ENCODE peak calls at places on chromosomes 12 and 14, in eight cellular contexts. G is astrocyte of the cerebellum, W is A673, S is cardiac muscle cell, Y is kidney epithelial cell, K is HepG2, P is K562, Z is heart right ventricle. M is an unnamed sample.

GRCh38 chr14:26966942-26967341 is 369.1 kb upstream of the NOVA1 start:
- DNase-seq in P (no peak), G (no peak), Y (peak), Z (no peak), K (no peak), S (peak), W (no peak), M (no peak)

GRCh38 chr12:14962797-14963196 is 1.4 kb upstream of the ARHGDIB start:
- DNase-seq in K (no peak), G (no peak), P (no peak), Y (no peak), S (no peak), W (no peak), Z (no peak), M (no peak)

GRCh38 chr12:47829584-47829983 is 9.9 kb upstream of the HDAC7 start:
- DNase-seq in W (no peak), Y (no peak), G (no peak), P (peak), S (no peak), Z (no peak), K (no peak), M (no peak)

GRCh38 chr12:111218499-111218898 is 150.4 kb downstream of the PHETA1 start:
- DNase-seq in Z (no peak), K (peak), P (no peak), S (no peak), G (no peak), W (no peak), Y (no peak), M (no peak)

GRCh38 chr12:58030566-58031279 is 89.4 kb downstream of the ATP23 start:
- DNase-seq in W (no peak), S (peak), P (no peak), Y (peak), K (no peak), G (no peak), Z (no peak), M (no peak)

GRCh38 chr12:124709722-124710656 is 142.6 kb upstream of the NCOR2 start:
- DNase-seq in Y (no peak), K (no peak), Z (no peak), W (no peak), S (peak), P (no peak), G (no peak), M (no peak)

GRCh38 chr12:85489194-85489593 is 209.2 kb downstream of the ALX1 start:
- DNase-seq in Y (no peak), P (no peak), K (no peak), W (no peak), Z (no peak), G (no peak), S (no peak), M (no peak)

GRCh38 chr14:37062191-37062803 is 110.1 kb downstream of the SLC25A21 start:
- DNase-seq in K (no peak), S (no peak), G (no peak), P (no peak), Z (no peak), Y (no peak), W (no peak), M (no peak)

GRCh38 chr14:95287176-95287754 is 32.4 kb downstream of the CLMN start:
- DNase-seq in W (no peak), Y (no peak), K (no peak), G (no peak), Z (no peak), P (no peak), S (no peak), M (no peak)

GRCh38 chr12:50620050-50620974 is 115.5 kb downstream of the DIP2B start:
- DNase-seq in Z (no peak), K (no peak), P (no peak), G (peak), Y (peak), S (peak), W (peak), M (peak)

GRCh38 chr12:58349161-58349560 is 407.8 kb downstream of the ATP23 start:
- DNase-seq in Z (no peak), G (no peak), W (no peak), P (no peak), Y (no peak), K (no peak), S (peak), M (no peak)

GRCh38 chr12:7175493-7175892 is 14.0 kb upstream of the PEX5 start:
- DNase-seq in Y (no peak), Z (no peak), S (peak), W (no peak), P (no peak), G (no peak), K (no peak), M (no peak)

GRCh38 chr14:64688801-64689200 is 15.4 kb upstream of the PLEKHG3 start:
- DNase-seq in S (no peak), Y (no peak), Z (no peak), P (no peak), G (no peak), K (no peak), W (no peak), M (no peak)

GRCh38 chr12:50084775-50085614 is at the start of gene SMARCD1:
- DNase-seq in K (peak), P (peak), Y (peak), Z (peak), G (peak), S (peak), W (peak), M (peak)

GRCh38 chr12:109795023-109795422 is 38.2 kb downstream of the TRPV4 start:
- DNase-seq in S (peak), K (no peak), W (no peak), Z (no peak), G (no peak), P (no peak), Y (no peak), M (no peak)

GRCh38 chr12:93943766-93944165 is 204.6 kb upstream of the PLXNC1 start:
- DNase-seq in Z (no peak), P (no peak), S (peak), G (no peak), K (no peak), W (no peak), Y (peak), M (no peak)

GRCh38 chr14:38171197-38171596 is 36.5 kb upstream of the SSTR1 start:
- DNase-seq in K (no peak), Y (peak), Z (no peak), G (peak), P (no peak), S (no peak), W (no peak), M (no peak)

GRCh38 chr12:91991397-91992187 is 154.1 kb downstream of the BTG1 start:
- DNase-seq in Y (no peak), S (no peak), K (no peak), Z (no peak), P (no peak), W (peak), G (no peak), M (no peak)

GRCh38 chr12:44780221-44780770 is 95.8 kb downstream of the NELL2 start:
- DNase-seq in K (no peak), Z (no peak), G (no peak), W (peak), Y (no peak), P (no peak), S (no peak), M (no peak)

GRCh38 chr14:36619853-36620252 is 37.4 kb upstream of the NKX2-8 start:
- DNase-seq in S (no peak), G (no peak), P (no peak), K (no peak), Y (no peak), W (no peak), Z (no peak), M (no peak)

GRCh38 chr12:48717252-48717695 is 767 bp upstream of the CCNT1 start:
- DNase-seq in Y (no peak), Z (no peak), S (peak), G (no peak), W (peak), K (no peak), P (no peak), M (no peak)

GRCh38 chr14:69876221-69876847 is 2.9 kb upstream of the SMOC1 start:
- DNase-seq in Y (no peak), Z (no peak), W (no peak), P (no peak), K (no peak), S (no peak), G (no peak), M (no peak)

GRCh38 chr14:80629606-80630005 is 311.9 kb downstream of the CEP128 start:
- DNase-seq in Z (no peak), S (no peak), K (no peak), G (peak), W (no peak), P (no peak), Y (no peak), M (no peak)

GRCh38 chr14:61502459-61503093 is 181.2 kb downstream of the PRKCH start:
- DNase-seq in Z (no peak), P (no peak), K (no peak), Y (no peak), G (no peak), W (no peak), S (peak), M (no peak)

GRCh38 chr14:64826333-64826732 is 53.4 kb downstream of the SPTB start:
- DNase-seq in W (no peak), P (no peak), G (no peak), K (no peak), Y (no peak), Z (no peak), S (no peak), M (no peak)

GRCh38 chr14:37172024-37172869 is at the start of gene SLC25A21:
- DNase-seq in K (peak), G (peak), P (peak), S (peak), W (peak), Y (peak), Z (peak), M (peak)

GRCh38 chr12:130847097-130847496 is 8.0 kb upstream of the STX2 start:
- DNase-seq in G (no peak), K (no peak), W (no peak), S (peak), P (no peak), Z (no peak), Y (no peak), M (no peak)

GRCh38 chr12:113815031-113815430 is 151.1 kb downstream of the RBM19 start:
- DNase-seq in G (no peak), Y (no peak), K (no peak), W (no peak), P (no peak), S (no peak), Z (no peak), M (no peak)

GRCh38 chr12:62854024-62854423 is 80.9 kb downstream of the PPM1H start:
- DNase-seq in S (no peak), Z (no peak), G (no peak), Y (no peak), K (no peak), W (no peak), P (no peak), M (no peak)

GRCh38 chr14:93089501-93090269 is 26.0 kb downstream of the ITPK1 start:
- DNase-seq in K (no peak), Y (no peak), G (no peak), Z (no peak), P (no peak), S (no peak), W (no peak), M (no peak)

GRCh38 chr14:88380405-88380804 is 5.1 kb upstream of the SPATA7 start:
- DNase-seq in S (peak), P (no peak), W (peak), Z (no peak), G (peak), Y (no peak), K (no peak), M (no peak)

GRCh38 chr14:52926994-52927393 is 23.9 kb downstream of the FERMT2 start:
- DNase-seq in W (no peak), P (no peak), S (peak), K (peak), Y (no peak), Z (no peak), G (no peak), M (no peak)

GRCh38 chr12:124506145-124506831 is 61.1 kb downstream of the NCOR2 start:
- DNase-seq in G (no peak), Y (no peak), W (peak), S (peak), P (peak), Z (peak), K (no peak), M (no peak)

GRCh38 chr12:6708968-6709394 is 8.4 kb upstream of the PIANP start:
- DNase-seq in W (no peak), Z (no peak), Y (no peak), P (no peak), G (no peak), S (no peak), K (no peak), M (no peak)

GRCh38 chr12:123931686-123932321 is 40.8 kb downstream of the CCDC92 start:
- DNase-seq in K (no peak), Z (no peak), W (no peak), S (no peak), Y (no peak), G (no peak), P (no peak), M (no peak)

GRCh38 chr14:101035466-101036225 is 132.1 kb upstream of the RTL1 start:
- DNase-seq in W (no peak), S (no peak), K (no peak), G (no peak), P (no peak), Y (no peak), Z (no peak), M (no peak)

GRCh38 chr14:101037021-101037817 is 133.7 kb upstream of the RTL1 start:
- DNase-seq in S (no peak), P (no peak), G (no peak), Z (no peak), Y (no peak), K (no peak), W (no peak), M (no peak)

GRCh38 chr14:101040538-101041442 is 137.3 kb upstream of the RTL1 start:
- DNase-seq in K (peak), P (no peak), G (no peak), W (no peak), Y (no peak), S (no peak), Z (no peak), M (no peak)

GRCh38 chr14:101039031-101039754 is 135.7 kb upstream of the RTL1 start:
- DNase-seq in Z (no peak), P (no peak), W (no peak), G (no peak), S (no peak), K (no peak), Y (no peak), M (no peak)

GRCh38 chr14:101039755-101040138 is 136.2 kb upstream of the RTL1 start:
- DNase-seq in P (no peak), G (no peak), W (no peak), K (no peak), Z (no peak), Y (no peak), S (no peak), M (no peak)
- TF ChIP-seq CTCF in P (no peak), G (no peak), W (no peak), K (no peak), Z (no peak), Y (no peak), S (no peak), M (no peak)

GRCh38 chr12:104230304-104230703 is 14.7 kb downstream of the TXNRD1 start:
- DNase-seq in Y (no peak), W (no peak), Z (no peak), P (no peak), G (no peak), S (no peak), K (no peak), M (no peak)
- TF ChIP-seq CTCF in Y (peak), W (peak), Z (no peak), P (no peak), G (no peak), S (no peak), K (no peak), M (no peak)

DNA sequence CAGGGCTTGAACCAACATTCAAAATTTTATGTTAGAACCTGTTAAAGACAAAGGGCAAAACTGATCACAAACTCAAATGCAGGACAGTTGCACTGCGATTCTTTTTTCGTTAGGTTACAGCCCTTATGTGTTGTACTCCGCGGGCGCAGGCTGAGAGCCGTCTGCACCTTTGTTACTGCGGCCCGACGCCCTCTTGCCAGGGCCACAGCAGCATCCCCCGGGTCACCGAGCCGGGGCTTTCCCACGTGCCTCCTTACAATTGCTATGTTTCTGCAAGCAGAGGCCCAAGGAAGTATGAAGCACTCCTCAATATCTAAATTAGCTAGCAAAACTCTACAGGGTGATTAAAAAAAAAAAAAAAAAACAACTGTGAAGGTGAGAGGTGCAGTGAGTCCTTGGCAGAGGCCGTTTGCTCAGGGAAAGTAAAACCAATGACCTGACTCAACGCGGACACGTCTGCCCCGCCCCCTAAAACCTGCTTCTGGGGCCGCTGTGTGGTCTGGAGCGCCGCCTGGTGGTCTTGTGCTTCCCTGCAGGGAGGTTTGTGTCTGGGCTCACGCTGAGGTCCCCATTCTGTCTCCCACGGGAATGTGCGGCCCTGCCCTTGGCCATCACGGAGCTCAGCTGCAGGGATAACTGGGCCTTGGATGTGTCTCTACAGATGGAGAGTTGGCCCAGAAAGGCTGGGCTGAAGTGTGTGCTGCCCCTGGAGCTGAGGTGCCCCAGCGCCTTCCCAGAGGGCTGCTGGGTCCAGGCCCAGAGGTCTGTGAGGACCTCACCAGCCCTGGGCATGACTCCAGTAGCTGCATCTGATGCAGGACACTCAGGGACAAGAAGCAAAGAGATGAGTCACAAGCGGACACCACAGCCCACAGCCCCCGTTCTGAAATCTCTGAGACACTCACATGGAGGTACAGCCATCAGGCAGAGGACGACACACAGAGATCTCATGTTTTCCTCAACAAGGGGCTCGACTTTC is 418.5 kb downstream of the TMEM121 start:
- DNase-seq in W (peak), Y (no peak), Z (peak), P (peak), K (peak), S (no peak), G (no peak), M (no peak)
- TF ChIP-seq CTCF in W (peak), Y (no peak), Z (peak), P (peak), K (peak), S (no peak), G (no peak), M (no peak)

DNA sequence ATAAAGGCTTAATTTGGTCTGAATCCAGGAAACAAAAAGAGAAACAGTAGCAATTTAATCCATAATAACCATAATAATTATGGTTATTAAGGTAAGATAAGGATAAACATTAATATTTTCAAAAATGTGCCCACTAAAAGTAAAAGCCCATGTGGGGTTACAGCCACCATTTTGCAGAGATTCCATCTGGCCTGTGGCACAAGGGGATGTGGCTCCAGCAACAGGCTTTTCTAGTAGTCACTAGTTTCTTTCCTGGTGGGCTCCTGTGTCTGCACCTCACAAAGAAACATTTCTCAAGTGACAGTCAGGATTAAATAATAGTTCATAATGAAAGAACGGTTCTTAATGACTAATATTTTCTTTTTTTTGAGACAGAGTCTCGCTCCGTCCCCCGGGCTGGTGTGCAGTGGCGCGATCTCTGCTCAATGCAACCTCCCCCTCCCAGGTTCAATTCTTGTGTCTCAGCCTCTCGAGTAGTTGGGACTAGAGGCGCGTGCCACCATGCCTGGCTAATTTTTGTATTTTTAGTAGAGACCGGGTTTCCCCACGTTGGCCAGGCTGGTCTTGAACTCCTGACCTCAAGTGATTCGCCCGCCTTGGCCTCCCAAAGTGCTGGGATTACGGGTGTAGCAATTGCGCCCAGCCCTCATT is 32.2 kb downstream of the GPR19 start:
- DNase-seq in Y (no peak), G (no peak), W (no peak), Z (no peak), P (no peak), K (no peak), S (no peak), M (no peak)
- TF ChIP-seq CTCF in Y (no peak), G (no peak), W (no peak), Z (no peak), P (no peak), K (no peak), S (no peak), M (no peak)

GRCh38 chr14:104972301-104973211 is 5.6 kb downstream of the AHNAK2 start:
- DNase-seq in W (no peak), S (no peak), Y (no peak), G (no peak), K (no peak), Z (no peak), P (no peak), M (no peak)
- TF ChIP-seq CTCF in W (no peak), S (no peak), Y (peak), G (no peak), K (no peak), Z (no peak), P (no peak), M (no peak)

DNA sequence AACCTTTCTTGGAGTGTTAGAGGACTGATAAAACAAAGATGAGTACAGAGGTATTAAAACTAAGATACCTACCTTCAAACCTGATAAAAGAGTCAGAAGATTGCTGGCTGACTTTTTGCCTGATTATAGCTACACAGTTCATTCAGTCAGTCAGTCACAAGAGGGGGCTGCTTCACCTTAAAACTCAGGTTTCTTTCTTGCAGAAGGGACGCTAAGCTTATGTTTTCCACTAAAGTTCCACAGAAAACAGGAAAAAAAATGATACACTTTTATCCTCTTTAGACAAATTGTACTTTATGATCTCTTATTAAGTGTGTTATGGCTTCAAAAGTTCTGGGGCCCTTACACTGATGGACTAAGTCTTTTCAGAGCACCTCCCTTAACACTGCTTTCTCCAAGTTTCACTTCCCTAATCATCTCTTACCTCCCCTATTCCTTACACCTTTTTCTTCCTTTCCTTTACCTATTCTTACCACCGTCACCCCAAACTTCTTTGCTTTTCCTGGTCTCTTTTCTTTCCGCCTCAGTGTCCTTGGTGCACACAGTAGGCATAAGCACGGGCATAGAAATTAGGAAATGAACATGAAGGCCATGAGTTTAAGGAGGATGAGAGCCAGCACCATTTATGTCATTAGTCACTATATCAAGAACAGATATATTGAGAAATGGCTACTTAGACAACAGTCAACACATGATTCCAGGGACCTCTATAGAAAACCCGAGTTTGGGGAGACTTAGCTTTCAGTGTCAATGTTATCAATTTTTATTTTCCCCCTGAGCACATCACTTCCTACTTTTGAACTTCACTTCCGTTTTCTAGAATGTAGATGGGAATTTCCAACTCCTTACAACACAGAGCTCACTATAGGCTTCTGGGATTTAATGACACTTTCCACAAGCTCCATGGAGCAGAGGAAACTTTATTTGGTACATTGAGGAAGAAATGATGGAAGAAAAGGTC is 448.9 kb upstream of the OR4E1 start:
- DNase-seq in P (no peak), Y (no peak), G (no peak), W (peak), S (no peak), Z (no peak), K (peak), M (peak)
- TF ChIP-seq CTCF in P (no peak), Y (peak), G (peak), W (peak), S (no peak), Z (no peak), K (peak), M (peak)

M was measured in nephron progenitor cell.